ENCODE peak calls at places on chromosomes 5 and 9, in four cellular contexts. C is hepatocyte, V is GM23248, Z is transverse colon. O is an unnamed sample.

GRCh38 chr5:157387683-157388093 is 72.3 kb upstream of the NIPAL4 start:
- DNase-seq in V (peak; percentile 90), C (peak; percentile 57), Z (no peak), O (no peak)

GRCh38 chr5:53983568-53984465 is 326.6 kb downstream of the ARL15 start:
- DNase-seq in V (peak; percentile 76), C (no peak), Z (no peak), O (no peak)

GRCh38 chr5:62460578-62460983 is 48.0 kb downstream of the IPO11 start:
- DNase-seq in C (peak; percentile 70), Z (no peak), V (peak; percentile 74), O (no peak)

GRCh38 chr9:127199001-127199791 is 65.4 kb upstream of the GARNL3 start:
- DNase-seq in C (peak; percentile 88), V (peak; percentile 85), Z (peak; percentile 84), O (peak; percentile 96)

GRCh38 chr5:1439388-1440097 is 5.7 kb downstream of the SLC6A3 start:
- DNase-seq in Z (no peak), V (no peak), C (no peak), O (peak; percentile 31)

GRCh38 chr9:91001146-91001611 is 199.6 kb downstream of the SYK start:
- DNase-seq in C (no peak), Z (no peak), V (peak; percentile 79), O (no peak)

GRCh38 chr9:20352531-20352930 is 269.8 kb downstream of the MLLT3 start:
- DNase-seq in V (no peak), Z (no peak), C (no peak), O (no peak)

GRCh38 chr5:133801955-133802751 is 166.3 kb downstream of the C5orf15 start:
- DNase-seq in C (peak; percentile 69), V (peak; percentile 54), Z (no peak), O (no peak)

GRCh38 chr5:146758076-146758475 is 120.5 kb downstream of the PPP2R2B start:
- DNase-seq in Z (no peak), V (no peak), C (no peak), O (no peak)

GRCh38 chr5:43040287-43041098 is at the start of gene ANXA2R:
- DNase-seq in Z (peak; percentile 94), C (peak; percentile 95), V (peak; percentile 93), O (peak; percentile 96)

GRCh38 chr9:136978073-136978864 is 965 bp downstream of the PTGDS start:
- DNase-seq in C (peak; percentile 79), V (peak; percentile 77), Z (peak; percentile 65), O (peak; percentile 98)

GRCh38 chr5:72673623-72674022 is 142.8 kb upstream of the TNPO1 start:
- DNase-seq in Z (no peak), C (no peak), V (no peak), O (no peak)

GRCh38 chr5:180284161-180284560 is 7.7 kb downstream of the MAPK9 start:
- DNase-seq in V (no peak), Z (no peak), C (no peak), O (no peak)

GRCh38 chr5:176658007-176658599 is 10.8 kb downstream of the TSPAN17 start:
- DNase-seq in C (peak; percentile 83), V (peak; percentile 84), Z (peak; percentile 67), O (peak; percentile 93)

GRCh38 chr5:119389288-119390065 is 33.7 kb downstream of the TNFAIP8 start:
- DNase-seq in V (peak; percentile 37), Z (no peak), C (peak; percentile 22), O (no peak)

GRCh38 chr9:15349892-15350761 is 43.1 kb upstream of the TTC39B start:
- DNase-seq in V (peak; percentile 50), Z (peak; percentile 67), C (no peak), O (no peak)

GRCh38 chr9:118303216-118303615 is 599.0 kb downstream of the TLR4 start:
- DNase-seq in C (no peak), V (no peak), Z (no peak), O (no peak)

GRCh38 chr5:37723147-37723961 is 116.5 kb downstream of the GDNF start:
- DNase-seq in C (no peak), Z (no peak), V (peak; percentile 59), O (peak; percentile 89)

GRCh38 chr9:108439967-108440366 is 415.8 kb downstream of the ACTL7B start:
- DNase-seq in Z (no peak), V (peak; percentile 93), C (peak; percentile 13), O (no peak)

GRCh38 chr5:6745706-6746217 is 32.5 kb downstream of the TENT4A start:
- DNase-seq in C (peak; percentile 68), V (peak; percentile 75), Z (peak; percentile 7), O (no peak)

GRCh38 chr9:18596920-18597319 is 123.0 kb downstream of the ADAMTSL1 start:
- DNase-seq in Z (no peak), V (peak; percentile 80), C (no peak), O (no peak)

GRCh38 chr9:84671651-84672467 is 2.3 kb downstream of the NTRK2 start:
- DNase-seq in Z (no peak), C (no peak), V (no peak), O (no peak)

GRCh38 chr9:84670106-84670800 is 724 bp downstream of the NTRK2 start:
- DNase-seq in Z (no peak), V (peak; percentile 24), C (peak; percentile 26), O (peak; percentile 87)

GRCh38 chr9:84669008-84669292 is 579 bp upstream of the NTRK2 start:
- DNase-seq in V (no peak), Z (no peak), C (no peak), O (no peak)

GRCh38 chr9:84669293-84670105 is at the start of gene NTRK2:
- DNase-seq in Z (no peak), V (peak; percentile 62), C (peak; percentile 36), O (peak; percentile 82)

DNA sequence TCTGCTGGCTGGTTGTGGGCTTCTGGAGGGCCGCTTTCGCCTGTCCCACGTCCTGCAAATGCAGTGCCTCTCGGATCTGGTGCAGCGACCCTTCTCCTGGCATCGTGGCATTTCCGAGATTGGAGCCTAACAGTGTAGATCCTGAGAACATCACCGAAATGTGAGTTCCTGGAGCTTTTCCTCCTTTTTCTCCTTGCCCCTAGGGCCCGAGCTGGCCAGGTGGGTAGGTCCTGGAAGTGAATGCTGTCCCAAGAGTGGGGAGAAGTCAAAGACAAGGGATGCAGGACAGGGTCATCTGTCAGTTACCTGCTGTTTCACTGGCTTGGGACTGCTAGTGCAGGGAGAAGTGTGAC is 1.2 kb downstream of the NTRK2 start:
- DNase-seq in V (no peak), C (no peak), Z (no peak), O (no peak)
- H3K4me3 ChIP-seq in V (no peak overlapping the region), C (no peak overlapping the region), Z (peak overlapping the region; percentile 31), O (peak overlapping the region; percentile 83)

DNA sequence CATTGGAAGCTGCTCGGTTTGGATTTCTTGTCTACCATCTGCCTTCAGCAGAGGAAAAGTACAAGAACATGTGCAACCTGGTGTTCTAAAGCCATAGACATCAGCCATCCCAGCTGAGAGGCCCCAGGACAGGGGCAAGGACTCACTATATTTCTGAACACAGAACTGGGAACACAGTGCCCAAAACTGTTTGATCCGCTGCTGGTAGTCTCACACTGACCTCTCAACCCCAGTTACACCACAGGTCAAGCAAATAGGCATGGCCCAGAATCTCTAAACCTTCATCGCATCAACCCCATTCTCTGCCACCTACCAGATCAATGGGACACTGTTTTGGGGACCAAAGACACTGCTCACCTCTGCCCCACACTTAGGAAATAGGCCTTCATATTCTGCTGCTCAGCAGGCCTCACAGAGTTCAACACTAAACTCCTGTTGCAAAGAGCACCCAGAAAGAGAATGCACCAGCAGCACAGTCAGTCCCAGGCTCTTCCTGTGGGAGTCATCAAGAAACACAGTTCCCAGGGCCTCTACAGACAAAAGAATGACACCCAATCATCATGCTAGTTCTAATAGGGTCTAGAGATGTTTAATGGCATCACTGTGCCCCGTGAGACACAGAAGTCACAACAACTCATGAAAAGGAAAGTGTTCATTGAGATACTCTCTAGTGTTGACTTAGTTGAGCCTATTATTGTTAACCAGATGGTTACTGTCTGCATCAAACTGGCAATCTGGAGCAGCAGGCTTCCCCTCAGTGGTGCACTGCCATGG is 1.8 kb downstream of the KLHL3 start:
- DNase-seq in V (peak; percentile 38), C (no peak), Z (no peak), O (peak; percentile 55)
- H3K4me1 ChIP-seq in V (peaks cover 29% of the 10 kb centered on the region), C (peaks cover 18% of the 10 kb centered on the region), Z (peaks cover 17% of the 10 kb centered on the region), O (peaks cover 10% of the 10 kb centered on the region)

GRCh38 chr5:89844548-89844947 is 565.0 kb downstream of the CETN3 start:
- DNase-seq in C (no peak), V (no peak), Z (no peak), O (peak; percentile 78)
- H3K27ac ChIP-seq in C (no peak overlapping the region), V (no peak overlapping the region), Z (no peak overlapping the region), O (no peak overlapping the region)

DNA sequence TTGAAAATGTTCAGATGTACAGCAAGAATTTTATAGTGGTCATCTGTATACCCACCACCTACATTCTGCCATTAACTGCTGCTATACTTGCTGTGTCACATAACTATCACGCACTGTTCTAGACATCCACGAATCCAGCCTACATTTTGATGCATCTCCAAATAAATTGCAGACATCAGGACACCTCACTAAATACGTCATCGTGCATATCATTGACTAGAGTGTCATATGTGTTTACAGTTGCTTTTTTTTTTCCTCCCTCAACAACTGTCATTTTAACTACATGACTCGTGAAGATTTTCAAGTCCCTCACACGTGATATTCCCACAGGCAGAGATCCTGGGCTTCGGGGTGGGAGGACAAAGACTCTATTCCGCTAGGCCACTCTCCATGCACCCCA is 972 bp downstream of the PCYOX1L start:
- DNase-seq in V (peak; percentile 47), C (no peak), Z (no peak), O (peak; percentile 21)
- H3K4me3 ChIP-seq in V (peak overlapping the region; percentile 91), C (no peak overlapping the region), Z (peak overlapping the region; percentile 72), O (peak overlapping the region; percentile 81)

DNA sequence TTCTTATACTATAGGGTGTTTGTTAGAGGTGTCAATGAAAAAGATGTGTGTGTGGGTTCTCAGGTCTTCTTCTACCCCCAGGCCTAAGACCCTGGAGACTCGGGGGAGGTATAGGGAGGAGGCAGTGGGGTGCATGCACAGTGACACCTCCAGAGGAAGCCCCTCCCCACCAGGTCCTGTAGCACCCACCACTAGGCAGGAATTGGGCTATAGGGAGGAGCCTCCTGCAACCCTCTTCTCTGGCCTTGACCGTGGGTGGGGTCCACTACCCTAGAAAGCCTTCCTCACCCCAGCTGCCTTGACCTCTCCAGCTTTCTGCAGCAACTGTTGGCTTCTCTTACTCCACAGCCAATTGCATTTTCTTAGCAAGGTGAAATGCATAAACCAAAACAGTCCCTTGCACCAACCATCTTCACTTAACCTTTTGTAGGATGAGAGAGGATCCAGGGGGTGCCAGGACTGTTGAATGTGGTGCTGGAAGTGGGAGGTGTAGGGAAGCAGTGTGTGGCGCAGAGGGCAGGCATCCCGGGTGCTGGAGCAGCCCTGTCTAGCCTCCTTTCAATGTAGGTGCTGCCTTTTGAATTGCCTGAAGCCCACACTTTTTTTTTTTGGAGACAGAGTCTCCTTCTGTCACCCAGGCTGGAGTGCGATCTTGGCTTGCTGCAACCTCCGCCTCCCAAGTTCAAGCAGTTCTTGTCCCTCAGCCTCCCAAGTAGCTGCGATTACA is 128.5 kb downstream of the RGS3 start:
- DNase-seq in V (no peak), C (no peak), Z (no peak), O (no peak)
- H3K4me1 ChIP-seq in V (peaks cover 15% of the 10 kb centered on the region), C (peaks cover 4% of the 10 kb centered on the region), Z (no peaks in the 10 kb centered on the region), O (peaks cover 13% of the 10 kb centered on the region)

DNA sequence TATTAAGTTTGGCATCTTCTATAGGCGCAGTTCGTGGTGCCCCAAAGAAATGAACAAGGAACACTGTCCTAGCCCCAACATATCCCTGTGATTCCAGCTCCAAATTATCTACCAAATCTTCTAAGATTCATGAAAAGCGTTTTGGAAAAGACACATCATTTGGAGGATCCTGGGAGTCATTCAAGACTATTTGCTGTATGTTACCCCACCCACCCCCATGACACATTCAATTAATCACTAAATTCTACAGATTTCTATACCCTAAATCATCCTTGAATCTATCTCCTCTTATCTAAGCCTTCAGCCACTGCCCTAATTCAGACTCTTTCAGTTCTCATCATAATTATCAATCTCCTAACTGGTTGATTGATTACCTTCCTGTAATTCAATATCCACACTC is 5.5 kb upstream of the RUSC2 start:
- DNase-seq in C (no peak), Z (no peak), V (peak; percentile 57), O (no peak)
- H3K27ac ChIP-seq in C (no peak overlapping the region), Z (no peak overlapping the region), V (peak overlapping the region; percentile 21), O (no peak overlapping the region)

GRCh38 chr9:120474579-120475243 is 105.3 kb downstream of the CDK5RAP2 start:
- DNase-seq in Z (no peak), C (no peak), V (peak; percentile 74), O (no peak)
- H3K4me3 ChIP-seq in Z (no peak overlapping the region), C (no peak overlapping the region), V (peak overlapping the region; percentile 64), O (no peak overlapping the region)